ENCODE peak calls at places on chromosomes 1 and 21, in five cellular contexts. One of them, this sample, is unnamed.
A peak's percentile ranks its signal among the peaks of the same experiment; 100 is the strongest.

GRCh38 chr1:63112155-63112914 is 210.0 kb upstream of the FOXD3 start:
- DNase-seq in fibroblast of mammary gland: peak; percentile 85
- DNase-seq in fibroblast of lung: peak; percentile 93
- DNase-seq in cardiac muscle cell: peak; percentile 79
- DNase-seq in fibroblast of pulmonary artery: peak; percentile 38
- DNase-seq in this sample: peak; percentile 96

GRCh38 chr1:197774691-197775281 is 494 bp downstream of the DENND1B start:
- DNase-seq in cardiac muscle cell: peak; percentile 60
- DNase-seq in fibroblast of lung: peak; percentile 61
- DNase-seq in fibroblast of pulmonary artery: peak; percentile 34
- DNase-seq in fibroblast of mammary gland: peak; percentile 52
- DNase-seq in this sample: peak; percentile 53

GRCh38 chr1:1788646-1789431 is 10.6 kb upstream of the NADK start:
- DNase-seq in fibroblast of mammary gland: peak; percentile 62
- DNase-seq in fibroblast of lung: no peak
- DNase-seq in cardiac muscle cell: peak; percentile 56
- DNase-seq in fibroblast of pulmonary artery: peak; percentile 61
- DNase-seq in this sample: peak; percentile 27

GRCh38 chr1:941588-942383 is 17.3 kb downstream of the NOC2L start:
- DNase-seq in fibroblast of lung: peak; percentile 90
- DNase-seq in fibroblast of pulmonary artery: peak; percentile 67
- DNase-seq in cardiac muscle cell: peak; percentile 95
- DNase-seq in fibroblast of mammary gland: peak; percentile 65
- DNase-seq in this sample: peak; percentile 94

GRCh38 chr1:102190429-102190828 is 193.7 kb upstream of the OLFM3 start:
- DNase-seq in cardiac muscle cell: no peak
- DNase-seq in fibroblast of mammary gland: no peak
- DNase-seq in fibroblast of lung: no peak
- DNase-seq in fibroblast of pulmonary artery: no peak
- DNase-seq in this sample: no peak

GRCh38 chr21:32978346-32979270 is 47.1 kb upstream of the OLIG2 start:
- DNase-seq in fibroblast of lung: no peak
- DNase-seq in fibroblast of mammary gland: no peak
- DNase-seq in cardiac muscle cell: no peak
- DNase-seq in fibroblast of pulmonary artery: no peak
- DNase-seq in this sample: no peak

GRCh38 chr1:13513885-13514546 is at the start of gene LRRC38:
- DNase-seq in fibroblast of pulmonary artery: no peak
- DNase-seq in fibroblast of lung: no peak
- DNase-seq in cardiac muscle cell: peak; percentile 4
- DNase-seq in fibroblast of mammary gland: peak; percentile 4
- DNase-seq in this sample: no peak

GRCh38 chr1:228416217-228416971 is at the start of gene TRIM17:
- DNase-seq in fibroblast of lung: peak; percentile 23
- DNase-seq in cardiac muscle cell: peak; percentile 44
- DNase-seq in fibroblast of pulmonary artery: no peak
- DNase-seq in fibroblast of mammary gland: no peak
- DNase-seq in this sample: peak; percentile 15

GRCh38 chr1:1208713-1209433 is 2.5 kb upstream of the TNFRSF18 start:
- DNase-seq in fibroblast of pulmonary artery: no peak
- DNase-seq in fibroblast of lung: peak; percentile 51
- DNase-seq in fibroblast of mammary gland: peak; percentile 66
- DNase-seq in cardiac muscle cell: peak; percentile 40
- DNase-seq in this sample: no peak

GRCh38 chr1:19040010-19040680 is 83.7 kb upstream of the IFFO2 start:
- DNase-seq in fibroblast of mammary gland: no peak
- DNase-seq in fibroblast of pulmonary artery: no peak
- DNase-seq in fibroblast of lung: no peak
- DNase-seq in cardiac muscle cell: no peak
- DNase-seq in this sample: no peak

GRCh38 chr1:49576327-49576901 is 447.3 kb downstream of the AGBL4 start:
- DNase-seq in fibroblast of mammary gland: no peak
- DNase-seq in fibroblast of pulmonary artery: no peak
- DNase-seq in cardiac muscle cell: no peak
- DNase-seq in fibroblast of lung: no peak
- DNase-seq in this sample: no peak

GRCh38 chr21:34642211-34643075 is 26.4 kb upstream of the CLIC6 start:
- DNase-seq in fibroblast of mammary gland: no peak
- DNase-seq in fibroblast of pulmonary artery: peak; percentile 11
- DNase-seq in cardiac muscle cell: peak; percentile 54
- DNase-seq in fibroblast of lung: peak; percentile 76
- DNase-seq in this sample: peak; percentile 17

GRCh38 chr1:48532976-48533375 is 61.0 kb upstream of the SPATA6 start:
- DNase-seq in cardiac muscle cell: no peak
- DNase-seq in fibroblast of pulmonary artery: no peak
- DNase-seq in fibroblast of lung: no peak
- DNase-seq in fibroblast of mammary gland: no peak
- DNase-seq in this sample: no peak

GRCh38 chr1:213977486-213977842 is 10.3 kb upstream of the PROX1 start:
- DNase-seq in cardiac muscle cell: no peak
- DNase-seq in fibroblast of lung: no peak
- DNase-seq in fibroblast of mammary gland: no peak
- DNase-seq in fibroblast of pulmonary artery: no peak
- DNase-seq in this sample: peak; percentile 39

GRCh38 chr1:94514095-94514727 is 27.3 kb downstream of the F3 start:
- DNase-seq in fibroblast of mammary gland: no peak
- DNase-seq in cardiac muscle cell: peak; percentile 45
- DNase-seq in fibroblast of pulmonary artery: peak; percentile 47
- DNase-seq in fibroblast of lung: no peak
- DNase-seq in this sample: no peak

GRCh38 chr1:103517380-103518047 is 8.0 kb upstream of the RNPC3 start:
- DNase-seq in fibroblast of lung: peak; percentile 27
- DNase-seq in fibroblast of pulmonary artery: peak; percentile 29
- DNase-seq in fibroblast of mammary gland: peak; percentile 45
- DNase-seq in cardiac muscle cell: peak; percentile 25
- DNase-seq in this sample: no peak

GRCh38 chr1:220925707-220926106 is 46.5 kb downstream of the HLX start:
- DNase-seq in fibroblast of lung: no peak
- DNase-seq in fibroblast of mammary gland: no peak
- DNase-seq in cardiac muscle cell: peak; percentile 6
- DNase-seq in fibroblast of pulmonary artery: peak; percentile 46
- DNase-seq in this sample: no peak

GRCh38 chr1:196178083-196178635 is 430.1 kb downstream of the KCNT2 start:
- DNase-seq in fibroblast of lung: peak; percentile 41
- DNase-seq in fibroblast of mammary gland: peak; percentile 9
- DNase-seq in fibroblast of pulmonary artery: peak; percentile 41
- DNase-seq in cardiac muscle cell: peak; percentile 11
- DNase-seq in this sample: peak; percentile 3

GRCh38 chr1:155175927-155176371 is 2.3 kb downstream of the TRIM46 start:
- DNase-seq in fibroblast of pulmonary artery: no peak
- DNase-seq in cardiac muscle cell: no peak
- DNase-seq in fibroblast of mammary gland: no peak
- DNase-seq in fibroblast of lung: no peak
- DNase-seq in this sample: no peak

GRCh38 chr1:245862812-245863540 is 644.1 kb downstream of the SMYD3 start:
- DNase-seq in fibroblast of mammary gland: no peak
- DNase-seq in cardiac muscle cell: no peak
- DNase-seq in fibroblast of lung: no peak
- DNase-seq in fibroblast of pulmonary artery: no peak
- DNase-seq in this sample: no peak

GRCh38 chr1:209652121-209652742 is at the start of gene LAMB3:
- DNase-seq in fibroblast of pulmonary artery: no peak
- DNase-seq in fibroblast of lung: no peak
- DNase-seq in fibroblast of mammary gland: no peak
- DNase-seq in cardiac muscle cell: no peak
- DNase-seq in this sample: no peak

GRCh38 chr1:154767315-154768240 is 102.5 kb downstream of the KCNN3 start:
- DNase-seq in fibroblast of mammary gland: no peak
- DNase-seq in fibroblast of lung: peak; percentile 79
- DNase-seq in cardiac muscle cell: peak; percentile 52
- DNase-seq in fibroblast of pulmonary artery: peak; percentile 62
- DNase-seq in this sample: peak; percentile 47

GRCh38 chr1:62280150-62280549 is 39.1 kb downstream of the KANK4 start:
- DNase-seq in cardiac muscle cell: no peak
- DNase-seq in fibroblast of mammary gland: peak; percentile 16
- DNase-seq in fibroblast of lung: peak; percentile 35
- DNase-seq in fibroblast of pulmonary artery: no peak
- DNase-seq in this sample: no peak

GRCh38 chr1:42144336-42145189 is 8.6 kb upstream of the GUCA2B start:
- DNase-seq in fibroblast of mammary gland: no peak
- DNase-seq in cardiac muscle cell: no peak
- DNase-seq in fibroblast of pulmonary artery: no peak
- DNase-seq in fibroblast of lung: no peak
- DNase-seq in this sample: no peak

GRCh38 chr21:33302796-33303195 is 22.0 kb upstream of the IFNAR1 start:
- DNase-seq in cardiac muscle cell: no peak
- DNase-seq in fibroblast of lung: no peak
- DNase-seq in fibroblast of pulmonary artery: no peak
- DNase-seq in fibroblast of mammary gland: no peak
- DNase-seq in this sample: no peak

GRCh38 chr1:29590583-29591555 is 354.5 kb downstream of the PTPRU start:
- DNase-seq in fibroblast of lung: peak; percentile 71
- DNase-seq in fibroblast of mammary gland: peak; percentile 11
- DNase-seq in fibroblast of pulmonary artery: no peak
- DNase-seq in cardiac muscle cell: no peak
- DNase-seq in this sample: peak; percentile 39

GRCh38 chr1:181430015-181430657 is 53.2 kb upstream of the CACNA1E start:
- DNase-seq in fibroblast of lung: no peak
- DNase-seq in fibroblast of pulmonary artery: peak; percentile 16
- DNase-seq in cardiac muscle cell: peak; percentile 51
- DNase-seq in fibroblast of mammary gland: no peak
- DNase-seq in this sample: no peak

GRCh38 chr1:115911298-115911697 is 65.0 kb upstream of the SLC22A15 start:
- DNase-seq in cardiac muscle cell: no peak
- DNase-seq in fibroblast of lung: no peak
- DNase-seq in fibroblast of pulmonary artery: no peak
- DNase-seq in fibroblast of mammary gland: no peak
- DNase-seq in this sample: no peak

GRCh38 chr1:19032701-19033515 is 76.4 kb upstream of the IFFO2 start:
- DNase-seq in cardiac muscle cell: no peak
- DNase-seq in fibroblast of lung: no peak
- DNase-seq in fibroblast of pulmonary artery: no peak
- DNase-seq in fibroblast of mammary gland: no peak
- DNase-seq in this sample: no peak

GRCh38 chr1:160708821-160709220 is 2.8 kb downstream of the CD48 start:
- DNase-seq in fibroblast of lung: no peak
- DNase-seq in fibroblast of pulmonary artery: no peak
- DNase-seq in cardiac muscle cell: no peak
- DNase-seq in fibroblast of mammary gland: no peak
- DNase-seq in this sample: no peak
- H3K4me3 ChIP-seq in fibroblast of lung: no peak overlapping the region
- H3K4me3 ChIP-seq in fibroblast of pulmonary artery: no peak overlapping the region
- H3K4me3 ChIP-seq in cardiac muscle cell: no peak overlapping the region
- H3K4me3 ChIP-seq in fibroblast of mammary gland: no peak overlapping the region
- H3K4me3 ChIP-seq in this sample: no peak overlapping the region

GRCh38 chr1:34602907-34603306 is 151.9 kb upstream of the GJB5 start:
- DNase-seq in fibroblast of pulmonary artery: no peak
- DNase-seq in cardiac muscle cell: no peak
- DNase-seq in fibroblast of lung: no peak
- DNase-seq in fibroblast of mammary gland: no peak
- DNase-seq in this sample: no peak

GRCh38 chr1:34610063-34610462 is 144.8 kb upstream of the GJB5 start:
- DNase-seq in fibroblast of mammary gland: no peak
- DNase-seq in fibroblast of lung: no peak
- DNase-seq in cardiac muscle cell: no peak
- DNase-seq in fibroblast of pulmonary artery: no peak
- DNase-seq in this sample: no peak

GRCh38 chr1:34611571-34611970 is 143.3 kb upstream of the GJB5 start:
- DNase-seq in cardiac muscle cell: no peak
- DNase-seq in fibroblast of mammary gland: no peak
- DNase-seq in fibroblast of lung: no peak
- DNase-seq in fibroblast of pulmonary artery: no peak
- DNase-seq in this sample: no peak

GRCh38 chr1:34603594-34603993 is 151.3 kb upstream of the GJB5 start:
- DNase-seq in fibroblast of pulmonary artery: no peak
- DNase-seq in cardiac muscle cell: no peak
- DNase-seq in fibroblast of mammary gland: no peak
- DNase-seq in fibroblast of lung: no peak
- DNase-seq in this sample: no peak

DNA sequence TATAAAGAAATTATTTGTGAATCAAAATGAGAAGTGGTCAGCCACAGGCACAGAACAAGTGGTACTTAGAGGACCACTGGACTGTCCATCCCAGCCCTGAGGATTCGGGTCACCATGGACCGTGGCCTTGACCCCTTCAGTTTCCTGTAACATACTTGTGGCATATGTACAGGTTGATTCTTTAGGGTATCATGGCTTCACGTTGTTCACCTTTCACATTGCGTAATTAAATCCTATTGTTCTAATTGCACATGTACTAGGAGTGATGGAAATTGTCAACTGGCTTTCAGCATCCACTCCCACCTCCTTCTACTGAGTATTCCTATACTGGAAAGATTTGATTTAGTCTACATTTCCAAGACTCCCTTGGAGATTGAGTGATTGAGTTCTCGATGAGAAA is 148.3 kb upstream of the GJB5 start:
- DNase-seq in fibroblast of lung: no peak
- DNase-seq in fibroblast of pulmonary artery: no peak
- DNase-seq in fibroblast of mammary gland: no peak
- DNase-seq in cardiac muscle cell: no peak
- DNase-seq in this sample: no peak
- TF ChIP-seq CTCF in fibroblast of lung: no peak
- TF ChIP-seq CTCF in fibroblast of pulmonary artery: no peak
- TF ChIP-seq CTCF in fibroblast of mammary gland: no peak
- TF ChIP-seq CTCF in cardiac muscle cell: no peak
- TF ChIP-seq CTCF in this sample: no peak

GRCh38 chr21:41509206-41509496 is 1.2 kb upstream of the TMPRSS2 start:
- DNase-seq in fibroblast of pulmonary artery: no peak
- DNase-seq in fibroblast of lung: no peak
- DNase-seq in fibroblast of mammary gland: no peak
- DNase-seq in cardiac muscle cell: no peak
- DNase-seq in this sample: no peak

GRCh38 chr21:41508415-41509205 is 652 bp upstream of the TMPRSS2 start:
- DNase-seq in fibroblast of mammary gland: no peak
- DNase-seq in fibroblast of pulmonary artery: no peak
- DNase-seq in fibroblast of lung: no peak
- DNase-seq in cardiac muscle cell: no peak
- DNase-seq in this sample: no peak

GRCh38 chr21:41506526-41507520 is 1.1 kb downstream of the TMPRSS2 start:
- DNase-seq in fibroblast of lung: peak; percentile 3
- DNase-seq in fibroblast of pulmonary artery: no peak
- DNase-seq in cardiac muscle cell: no peak
- DNase-seq in fibroblast of mammary gland: no peak
- DNase-seq in this sample: no peak

GRCh38 chr21:41506005-41506404 is 2.0 kb downstream of the TMPRSS2 start:
- DNase-seq in cardiac muscle cell: no peak
- DNase-seq in fibroblast of mammary gland: no peak
- DNase-seq in fibroblast of lung: no peak
- DNase-seq in fibroblast of pulmonary artery: no peak
- DNase-seq in this sample: no peak

GRCh38 chr21:41507521-41508414 is at the start of gene TMPRSS2:
- DNase-seq in fibroblast of pulmonary artery: no peak
- DNase-seq in cardiac muscle cell: no peak
- DNase-seq in fibroblast of mammary gland: no peak
- DNase-seq in fibroblast of lung: no peak
- DNase-seq in this sample: no peak
- H3K4me3 ChIP-seq in fibroblast of pulmonary artery: no peak within 1 kb of the TSS
- H3K4me3 ChIP-seq in cardiac muscle cell: peak within 1 kb of the TSS; percentile 35
- H3K4me3 ChIP-seq in fibroblast of mammary gland: no peak within 1 kb of the TSS
- H3K4me3 ChIP-seq in fibroblast of lung: no peak within 1 kb of the TSS
- H3K4me3 ChIP-seq in this sample: no peak within 1 kb of the TSS

DNA sequence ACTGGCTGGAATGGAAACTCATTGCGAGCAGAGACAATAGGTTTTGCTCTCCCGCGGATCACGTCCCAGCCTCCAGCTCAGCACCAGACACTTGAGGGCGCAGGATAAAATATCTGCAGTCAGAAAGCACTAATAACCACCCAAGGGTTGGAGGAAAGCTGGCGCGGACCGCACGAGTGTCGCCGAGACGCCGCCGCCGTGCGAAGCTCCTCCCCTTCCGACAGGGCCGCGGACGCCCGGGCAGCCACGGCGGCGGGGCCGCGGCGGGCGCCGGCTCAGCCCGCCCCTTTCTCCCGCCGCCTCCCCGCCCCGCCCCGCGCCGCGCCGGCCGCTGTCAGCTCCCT is at the start of gene CMPK1:
- DNase-seq in cardiac muscle cell: peak; percentile 91
- DNase-seq in fibroblast of pulmonary artery: peak; percentile 89
- DNase-seq in fibroblast of lung: peak; percentile 85
- DNase-seq in fibroblast of mammary gland: peak; percentile 80
- DNase-seq in this sample: peak; percentile 85
- TF ChIP-seq CTCF in cardiac muscle cell: peak; percentile 25
- TF ChIP-seq CTCF in fibroblast of pulmonary artery: peak; percentile 23
- TF ChIP-seq CTCF in fibroblast of lung: no peak
- TF ChIP-seq CTCF in fibroblast of mammary gland: no peak
- TF ChIP-seq CTCF in this sample: peak; percentile 13

This sample was measured in astrocyte of the spinal cord.